ENCODE peak calls at places on chromosomes 11 and 22, in five cellular contexts. One of them, this sample, is unnamed.

GRCh38 chr11:68689737-68690625 is 5.6 kb downstream of the GAL start:
- DNase-seq in GM23338: no peak
- DNase-seq in HepG2: no peak
- DNase-seq in SK-N-SH: no peak
- DNase-seq in HCT116: no peak
- DNase-seq in this sample: no peak

GRCh38 chr11:102940714-102941588 is 14.6 kb downstream of the MMP13 start:
- DNase-seq in GM23338: peak; percentile 93
- DNase-seq in HepG2: peak; percentile 56
- DNase-seq in SK-N-SH: peak; percentile 46
- DNase-seq in HCT116: peak; percentile 70
- DNase-seq in this sample: peak; percentile 46

GRCh38 chr11:74520316-74520715 is 26.8 kb upstream of the LIPT2 start:
- DNase-seq in GM23338: no peak
- DNase-seq in HepG2: no peak
- DNase-seq in SK-N-SH: no peak
- DNase-seq in HCT116: no peak
- DNase-seq in this sample: no peak

GRCh38 chr11:126764221-126764620 is 236.3 kb downstream of the KIRREL3 start:
- DNase-seq in GM23338: no peak
- DNase-seq in HepG2: no peak
- DNase-seq in SK-N-SH: no peak
- DNase-seq in HCT116: no peak
- DNase-seq in this sample: no peak

GRCh38 chr22:20866716-20867115 is 7.9 kb downstream of the SNAP29 start:
- DNase-seq in GM23338: no peak
- DNase-seq in HepG2: no peak
- DNase-seq in SK-N-SH: no peak
- DNase-seq in HCT116: no peak
- DNase-seq in this sample: no peak

GRCh38 chr11:101582242-101583052 is 1.4 kb downstream of the TRPC6 start:
- DNase-seq in GM23338: peak; percentile 25
- DNase-seq in HepG2: no peak
- DNase-seq in SK-N-SH: peak; percentile 19
- DNase-seq in HCT116: no peak
- DNase-seq in this sample: no peak

GRCh38 chr11:3021125-3021524 is 29.0 kb upstream of the NAP1L4 start:
- DNase-seq in GM23338: peak; percentile 78
- DNase-seq in HepG2: peak; percentile 88
- DNase-seq in SK-N-SH: peak; percentile 76
- DNase-seq in HCT116: peak; percentile 31
- DNase-seq in this sample: no peak

GRCh38 chr11:130775306-130776043 is 140.8 kb downstream of the SNX19 start:
- DNase-seq in GM23338: no peak
- DNase-seq in HepG2: no peak
- DNase-seq in SK-N-SH: no peak
- DNase-seq in HCT116: no peak
- DNase-seq in this sample: no peak

GRCh38 chr11:123084454-123084853 is 22.5 kb upstream of the HSPA8 start:
- DNase-seq in GM23338: no peak
- DNase-seq in HepG2: no peak
- DNase-seq in SK-N-SH: no peak
- DNase-seq in HCT116: no peak
- DNase-seq in this sample: no peak

GRCh38 chr11:121035823-121036222 is 11.9 kb downstream of the TBCEL start:
- DNase-seq in GM23338: no peak
- DNase-seq in HepG2: no peak
- DNase-seq in SK-N-SH: no peak
- DNase-seq in HCT116: no peak
- DNase-seq in this sample: no peak

GRCh38 chr22:20653012-20653794 is 120.7 kb upstream of the SERPIND1 start:
- DNase-seq in GM23338: no peak
- DNase-seq in HepG2: no peak
- DNase-seq in SK-N-SH: no peak
- DNase-seq in HCT116: no peak
- DNase-seq in this sample: no peak

GRCh38 chr11:133339495-133340140 is 192.7 kb downstream of the OPCML start:
- DNase-seq in GM23338: no peak
- DNase-seq in HepG2: no peak
- DNase-seq in SK-N-SH: no peak
- DNase-seq in HCT116: no peak
- DNase-seq in this sample: no peak

GRCh38 chr22:40684728-40685127 is 5.4 kb downstream of the MCHR1 start:
- DNase-seq in GM23338: peak; percentile 89
- DNase-seq in HepG2: no peak
- DNase-seq in SK-N-SH: no peak
- DNase-seq in HCT116: no peak
- DNase-seq in this sample: no peak

GRCh38 chr11:1862588-1863351 is 9.9 kb downstream of the LSP1 start:
- DNase-seq in GM23338: no peak
- DNase-seq in HepG2: no peak
- DNase-seq in SK-N-SH: no peak
- DNase-seq in HCT116: peak; percentile 33
- DNase-seq in this sample: no peak

GRCh38 chr11:103898577-103899336 is 137.7 kb upstream of the DDI1 start:
- DNase-seq in GM23338: no peak
- DNase-seq in HepG2: no peak
- DNase-seq in SK-N-SH: no peak
- DNase-seq in HCT116: no peak
- DNase-seq in this sample: no peak

GRCh38 chr11:12380565-12381325 is 3.4 kb downstream of the PARVA start:
- DNase-seq in GM23338: no peak
- DNase-seq in HepG2: no peak
- DNase-seq in SK-N-SH: no peak
- DNase-seq in HCT116: no peak
- DNase-seq in this sample: no peak

GRCh38 chr11:104221455-104221854 is 57.5 kb upstream of the PDGFD start:
- DNase-seq in GM23338: no peak
- DNase-seq in HepG2: no peak
- DNase-seq in SK-N-SH: no peak
- DNase-seq in HCT116: no peak
- DNase-seq in this sample: no peak

GRCh38 chr11:97280347-97280746 is 890.5 kb downstream of the JRKL start:
- DNase-seq in GM23338: no peak
- DNase-seq in HepG2: no peak
- DNase-seq in SK-N-SH: no peak
- DNase-seq in HCT116: no peak
- DNase-seq in this sample: no peak

DNA sequence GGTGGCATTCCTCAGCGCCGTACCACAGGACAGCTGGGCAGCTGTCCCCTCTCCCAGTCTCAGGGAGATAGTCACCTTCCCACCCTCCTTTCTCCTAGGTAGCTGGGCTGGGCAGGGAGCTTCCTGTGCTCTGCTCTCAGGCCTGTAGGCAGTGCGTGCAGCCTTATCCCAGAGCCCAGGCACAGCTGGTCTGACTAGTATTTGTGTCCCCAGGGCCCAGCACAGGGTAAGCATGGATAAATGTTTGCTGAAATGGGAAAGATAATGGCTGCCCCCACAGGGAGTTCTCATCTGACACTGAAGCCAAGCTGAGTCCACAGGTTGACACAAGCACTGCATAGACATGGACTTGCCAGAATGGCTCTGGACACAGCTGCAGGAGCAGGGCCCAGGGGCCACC is 9.8 kb downstream of the SLC15A3 start:
- DNase-seq in GM23338: no peak
- DNase-seq in HepG2: no peak
- DNase-seq in SK-N-SH: no peak
- DNase-seq in HCT116: no peak
- DNase-seq in this sample: no peak
- H3K27ac ChIP-seq in GM23338: no peak overlapping the region
- H3K27ac ChIP-seq in HepG2: no peak overlapping the region
- H3K27ac ChIP-seq in SK-N-SH: no peak overlapping the region
- H3K27ac ChIP-seq in HCT116: no peak overlapping the region
- H3K27ac ChIP-seq in this sample: no peak overlapping the region

GRCh38 chr11:108220721-108221346 is 1.6 kb downstream of the NPAT start:
- DNase-seq in GM23338: no peak
- DNase-seq in HepG2: no peak
- DNase-seq in SK-N-SH: no peak
- DNase-seq in HCT116: no peak
- DNase-seq in this sample: no peak

GRCh38 chr11:108221401-108221800 is 1.0 kb downstream of the NPAT start:
- DNase-seq in GM23338: peak; percentile 22
- DNase-seq in HepG2: no peak
- DNase-seq in SK-N-SH: no peak
- DNase-seq in HCT116: no peak
- DNase-seq in this sample: no peak

GRCh38 chr11:108222686-108223448 is at the start of gene ATM:
- DNase-seq in GM23338: peak; percentile 99
- DNase-seq in HepG2: peak; percentile 97
- DNase-seq in SK-N-SH: peak; percentile 91
- DNase-seq in HCT116: peak; percentile 98
- DNase-seq in this sample: peak; percentile 99

GRCh38 chr11:108223449-108224149 is 732 bp downstream of the ATM start:
- DNase-seq in GM23338: no peak
- DNase-seq in HepG2: no peak
- DNase-seq in SK-N-SH: no peak
- DNase-seq in HCT116: no peak
- DNase-seq in this sample: no peak

DNA sequence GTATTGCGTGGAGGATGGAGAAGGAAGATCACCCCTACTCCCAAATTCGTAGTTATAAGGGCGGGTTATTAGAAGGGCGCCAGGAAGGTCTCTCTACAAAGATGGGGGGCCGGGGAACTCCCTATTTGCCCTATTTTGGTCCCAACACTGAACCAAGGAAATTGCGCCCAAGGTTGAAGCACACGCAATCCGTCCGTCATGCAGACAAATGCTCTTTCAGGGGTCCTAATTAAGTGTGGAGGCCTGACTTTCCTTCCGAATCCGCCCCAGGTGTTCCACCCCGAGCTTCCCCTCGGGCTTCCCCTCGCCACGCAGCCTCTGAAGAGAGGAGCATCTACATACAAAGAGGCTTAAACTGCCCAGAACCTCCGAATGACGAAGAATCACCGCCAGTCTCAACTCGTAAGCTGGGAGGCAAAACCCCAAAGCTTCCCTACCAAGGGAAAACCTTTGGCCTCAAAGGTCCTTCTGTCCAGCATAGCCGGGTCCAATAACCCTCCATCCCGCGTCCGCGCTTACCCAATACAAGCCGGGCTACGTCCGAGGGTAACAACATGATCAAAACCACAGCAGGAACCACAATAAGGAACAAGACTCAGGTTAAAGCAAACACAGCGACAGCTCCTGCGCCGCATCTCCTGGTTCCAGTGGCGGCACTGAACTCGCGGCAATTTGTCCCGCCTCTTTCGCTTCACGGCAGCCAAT is at the start of gene NPAT:
- DNase-seq in GM23338: no peak
- DNase-seq in HepG2: no peak
- DNase-seq in SK-N-SH: no peak
- DNase-seq in HCT116: no peak
- DNase-seq in this sample: no peak
- TF ChIP-seq REST in GM23338: no peak
- TF ChIP-seq REST in HepG2: peak; percentile 13
- TF ChIP-seq REST in SK-N-SH: peak; percentile 53
- TF ChIP-seq REST in HCT116: no peak
- TF ChIP-seq REST in this sample: peak; percentile 44

DNA sequence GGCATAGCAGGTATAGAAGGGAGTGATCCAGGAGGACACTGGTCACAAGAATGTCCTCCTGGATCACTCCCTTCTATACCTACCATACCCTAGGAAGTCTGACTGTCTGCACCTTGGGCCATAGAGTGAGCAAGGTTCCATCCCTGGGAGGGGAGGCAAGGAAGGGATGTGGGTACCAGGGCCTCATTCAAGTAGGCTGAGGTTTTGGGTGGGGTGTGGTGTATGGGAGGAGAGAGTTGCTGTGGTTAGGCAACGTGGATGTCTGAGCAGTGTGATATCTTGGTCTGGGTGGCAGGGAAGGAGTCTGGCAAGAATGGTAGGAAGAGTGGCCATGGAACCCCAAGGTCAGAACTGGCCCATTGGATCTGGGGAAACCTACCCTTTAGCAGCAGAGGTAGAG is 13.2 kb downstream of the PPFIBP2 start:
- DNase-seq in GM23338: no peak
- DNase-seq in HepG2: no peak
- DNase-seq in SK-N-SH: no peak
- DNase-seq in HCT116: no peak
- DNase-seq in this sample: no peak
- H3K27ac ChIP-seq in GM23338: no peak overlapping the region
- H3K27ac ChIP-seq in HepG2: no peak overlapping the region
- H3K27ac ChIP-seq in SK-N-SH: no peak overlapping the region
- H3K27ac ChIP-seq in HCT116: no peak overlapping the region
- H3K27ac ChIP-seq in this sample: no peak overlapping the region

GRCh38 chr11:75785187-75785586 is 16.6 kb downstream of the DGAT2 start:
- DNase-seq in GM23338: no peak
- DNase-seq in HepG2: no peak
- DNase-seq in SK-N-SH: no peak
- DNase-seq in HCT116: no peak
- DNase-seq in this sample: no peak
- TF ChIP-seq REST in GM23338: no peak
- TF ChIP-seq REST in HepG2: no peak
- TF ChIP-seq REST in SK-N-SH: no peak
- TF ChIP-seq REST in HCT116: no peak
- TF ChIP-seq REST in this sample: no peak

DNA sequence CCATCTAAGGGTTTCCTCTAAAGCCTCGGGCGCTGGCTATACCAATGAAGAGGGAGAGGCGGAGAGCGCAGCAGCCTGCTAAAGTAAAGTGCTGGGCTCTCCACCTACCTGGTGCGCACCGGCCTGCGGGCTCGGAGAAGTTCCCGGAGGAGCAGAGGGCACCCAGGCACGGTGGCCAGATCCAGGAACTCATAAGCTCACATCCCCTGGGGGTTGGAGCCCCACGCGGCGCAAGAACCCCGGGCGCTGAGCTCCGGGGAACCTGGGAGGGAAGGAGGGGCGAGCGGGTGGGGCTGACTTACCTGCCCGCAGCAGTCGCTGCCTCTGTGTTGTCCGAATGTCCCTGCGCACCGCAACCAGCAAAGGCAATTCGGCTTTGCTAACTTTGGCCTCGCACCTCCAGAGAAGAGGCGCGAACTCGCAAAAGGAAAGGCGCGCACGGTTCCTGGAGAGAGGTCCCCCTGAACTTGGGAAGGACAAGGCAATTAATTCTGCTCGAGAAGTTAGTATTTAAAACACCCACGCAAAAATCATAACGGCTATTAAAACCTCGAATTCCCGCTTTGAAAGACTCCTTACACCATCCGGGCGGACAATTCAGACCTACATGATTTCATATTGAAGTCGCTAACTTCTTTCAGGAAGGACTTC is 127.6 kb upstream of the C11orf58 start:
- DNase-seq in GM23338: peak; percentile 83
- DNase-seq in HepG2: no peak
- DNase-seq in SK-N-SH: no peak
- DNase-seq in HCT116: no peak
- DNase-seq in this sample: no peak
- H3K27ac ChIP-seq in GM23338: no peak overlapping the region
- H3K27ac ChIP-seq in HepG2: no peak overlapping the region
- H3K27ac ChIP-seq in SK-N-SH: no peak overlapping the region
- H3K27ac ChIP-seq in HCT116: no peak overlapping the region
- H3K27ac ChIP-seq in this sample: no peak overlapping the region